ENCODE peak calls at places on chromosomes 3 and 15, in four cellular contexts. K is sigmoid colon, Q is psoas muscle, T is RWPE2. C is an unnamed sample.

GRCh38 chr15:69914960-69915359 is 182.8 kb downstream of the TLE3 start:
- DNase-seq in Q (no peak), T (no peak), K (no peak), C (peak)

GRCh38 chr15:29115093-29115991 is 154.3 kb downstream of the NSMCE3 start:
- DNase-seq in T (no peak), Q (no peak), K (no peak), C (no peak)

GRCh38 chr15:83654379-83655236 is 685 bp downstream of the ADAMTSL3 start:
- DNase-seq in K (peak), Q (peak), T (no peak), C (no peak)

GRCh38 chr15:63019539-63020109 is 22.9 kb upstream of the TPM1 start:
- DNase-seq in K (peak), Q (peak), T (peak), C (peak)

GRCh38 chr15:98888839-98889479 is 118.6 kb downstream of the PGPEP1L start:
- DNase-seq in Q (no peak), K (no peak), T (no peak), C (no peak)

GRCh38 chr15:100733786-100734185 is 131.4 kb downstream of the ASB7 start:
- DNase-seq in K (no peak), T (no peak), Q (no peak), C (no peak)

GRCh38 chr3:111539351-111540331 is 2.4 kb upstream of the CD96 start:
- DNase-seq in Q (no peak), K (no peak), T (peak), C (no peak)

GRCh38 chr15:70576683-70577082 is 186.7 kb downstream of the UACA start:
- DNase-seq in T (no peak), K (no peak), Q (no peak), C (no peak)

GRCh38 chr3:155188036-155188435 is 105.4 kb downstream of the STRIT1 start:
- DNase-seq in Q (no peak), K (no peak), T (no peak), C (no peak)

GRCh38 chr15:64847448-64847847 is 5.7 kb downstream of the PLEKHO2 start:
- DNase-seq in K (peak), T (no peak), Q (no peak), C (no peak)

GRCh38 chr3:170037463-170038433 is at the start of gene GPR160:
- DNase-seq in K (no peak), T (no peak), Q (peak), C (no peak)

GRCh38 chr3:102741105-102741504 is 306.3 kb downstream of the ZPLD1 start:
- DNase-seq in T (no peak), Q (no peak), K (no peak), C (no peak)

GRCh38 chr3:25069970-25070369 is 358.1 kb upstream of the RARB start:
- DNase-seq in K (no peak), T (no peak), Q (no peak), C (no peak)

GRCh38 chr3:56822501-56822900 is 20.8 kb upstream of the ARHGEF3 start:
- DNase-seq in T (no peak), Q (no peak), K (no peak), C (no peak)

GRCh38 chr3:143171656-143172055 is 52.1 kb downstream of the CHST2 start:
- DNase-seq in K (no peak), Q (no peak), T (no peak), C (no peak)

DNA sequence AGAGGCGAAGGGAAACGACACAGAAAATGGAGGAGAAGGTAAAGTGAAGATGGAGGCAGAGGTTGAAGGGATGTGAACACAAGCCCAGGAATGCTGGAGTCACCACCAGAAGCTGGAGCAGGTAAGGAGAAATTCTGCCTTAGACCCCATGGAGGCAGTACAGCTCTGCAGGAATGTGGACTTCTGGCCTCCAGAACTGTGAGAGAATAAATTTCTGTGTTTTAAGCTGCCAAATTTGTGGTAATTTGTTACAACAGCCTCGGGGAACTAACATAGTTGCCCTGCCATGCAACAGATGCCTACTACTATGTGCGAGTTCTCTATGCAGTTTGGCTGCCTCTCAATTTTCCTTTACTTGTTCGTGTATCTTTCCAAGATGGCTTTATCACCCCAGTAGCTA is 394.1 kb downstream of the TUSC7 start:
- DNase-seq in Q (no peak), K (no peak), T (no peak), C (no peak)
- TF ChIP-seq CTCF in Q (no peak), K (no peak), T (no peak), C (no peak)

GRCh38 chr15:41969851-41970431 is 2.4 kb downstream of the EHD4 start:
- DNase-seq in K (no peak), T (no peak), Q (no peak), C (peak)

GRCh38 chr15:41971893-41972340 is 440 bp downstream of the EHD4 start:
- DNase-seq in Q (no peak), K (no peak), T (no peak), C (peak)

GRCh38 chr15:41972341-41973237 is at the start of gene EHD4:
- DNase-seq in T (peak), Q (peak), K (peak), C (peak)

GRCh38 chr15:41970456-41970855 is 1.9 kb downstream of the EHD4 start:
- DNase-seq in Q (no peak), T (no peak), K (peak), C (peak)

DNA sequence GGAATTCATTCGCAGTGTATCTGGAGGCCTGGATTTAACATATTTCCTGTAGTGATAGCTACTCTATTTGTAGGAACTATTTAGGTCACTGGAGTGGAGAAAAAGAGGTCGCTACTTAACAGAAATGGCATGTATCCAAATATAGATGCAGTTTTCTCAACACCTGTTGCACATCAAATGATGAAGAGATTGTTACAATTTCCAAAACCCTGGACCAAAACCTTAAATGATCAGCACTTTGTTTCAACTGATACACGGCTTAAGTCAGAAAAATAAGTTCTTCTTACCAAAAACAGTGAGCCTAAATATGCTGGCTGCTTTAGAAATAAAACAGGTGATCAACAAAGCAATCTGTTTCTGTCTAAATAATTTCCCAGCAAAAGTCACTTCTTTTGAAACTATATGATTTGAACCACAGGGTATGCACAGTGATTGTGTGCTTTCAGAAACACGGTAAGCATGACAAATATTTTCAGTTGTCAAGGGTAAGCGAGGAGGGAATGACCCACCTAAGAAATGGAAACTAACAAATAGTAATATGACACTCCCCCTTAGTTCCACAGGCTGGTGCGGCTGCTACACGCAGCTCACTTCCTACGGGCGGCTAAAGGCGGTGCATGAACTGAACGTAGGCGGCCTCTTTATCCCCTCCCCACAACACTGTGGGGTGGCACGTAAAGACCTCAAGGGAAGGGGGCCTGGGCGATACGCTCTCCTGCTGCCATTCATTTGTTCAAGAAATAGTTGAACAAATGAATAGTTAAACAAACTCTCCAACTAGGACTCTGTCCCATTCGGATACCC is 1.1 kb downstream of the EHD4 start:
- DNase-seq in T (no peak), Q (peak), K (peak), C (peak)
- TF ChIP-seq CTCF in T (no peak), Q (no peak), K (no peak), C (no peak)

GRCh38 chr3:138399766-138400165 is 34.6 kb upstream of the ESYT3 start:
- DNase-seq in T (no peak), Q (no peak), K (no peak), C (no peak)

GRCh38 chr3:138398791-138399575 is 35.4 kb upstream of the ESYT3 start:
- DNase-seq in K (no peak), T (no peak), Q (no peak), C (no peak)

GRCh38 chr3:138395865-138396751 is 38.3 kb upstream of the ESYT3 start:
- DNase-seq in K (no peak), T (no peak), Q (peak), C (no peak)

GRCh38 chr3:138396752-138397410 is 37.5 kb upstream of the ESYT3 start:
- DNase-seq in Q (no peak), K (no peak), T (no peak), C (no peak)

DNA sequence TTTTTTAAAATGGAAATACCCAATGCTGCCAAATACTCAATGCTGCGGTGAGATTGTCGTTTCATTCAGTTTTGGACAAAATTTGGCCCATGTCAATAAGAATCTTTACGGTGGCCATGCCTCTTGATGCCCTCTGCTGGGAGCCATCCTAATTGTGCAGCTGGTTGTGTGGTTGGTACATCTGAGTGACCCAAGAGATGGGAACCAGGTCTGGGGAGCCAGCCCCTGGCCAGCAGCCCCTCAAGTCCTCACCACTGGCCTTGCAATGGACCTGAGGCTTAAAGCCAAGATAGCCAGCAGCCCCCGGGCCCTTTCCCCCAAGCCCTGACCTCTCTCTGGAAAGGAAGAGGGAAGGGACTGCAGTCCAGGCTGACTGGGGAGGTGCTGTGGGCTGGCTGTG is 36.4 kb upstream of the ESYT3 start:
- DNase-seq in Q (no peak), T (no peak), K (no peak), C (no peak)
- TF ChIP-seq CTCF in Q (no peak), T (peak), K (no peak), C (no peak)

DNA sequence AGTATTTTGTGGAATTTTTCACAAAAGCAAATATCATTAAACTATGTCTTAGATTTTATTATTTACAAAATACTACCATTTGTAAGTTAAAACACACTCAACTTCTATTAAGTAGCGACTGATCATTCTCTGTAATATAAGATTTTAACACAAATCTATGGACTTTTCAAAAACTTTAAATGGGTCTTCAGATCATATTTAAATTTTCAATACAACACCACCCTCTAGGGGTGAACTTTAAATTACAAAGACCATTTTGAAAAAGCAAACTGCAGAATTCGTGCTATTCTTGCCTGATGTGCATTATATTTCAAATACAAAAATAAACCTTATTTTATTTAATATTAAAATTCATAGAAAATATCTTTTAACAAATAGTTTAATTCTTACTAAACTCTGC is 8.2 kb upstream of the VGLL4 start:
- DNase-seq in Q (no peak), K (no peak), T (no peak), C (no peak)
- TF ChIP-seq CTCF in Q (peak), K (peak), T (peak), C (peak)

GRCh38 chr15:47374222-47374621 is 343.1 kb upstream of the SEMA6D start:
- DNase-seq in T (no peak), Q (no peak), K (no peak), C (no peak)
- TF ChIP-seq CTCF in T (peak), Q (peak), K (no peak), C (no peak)